ENCODE peak calls at places on chromosomes 13 and 19, in five cellular contexts. One of them, this sample, is unnamed.
A peak's percentile ranks its signal among the peaks of the same experiment; 100 is the strongest.

GRCh38 chr13:92842145-92842544 is 384.5 kb upstream of the GPC6 start:
- DNase-seq in lower lobe of right lung: no peak
- DNase-seq in CD8-positive, alpha-beta T cell: no peak
- DNase-seq in activated B cell treated with CpG ODN at 0.5 μM for 24 hours: no peak
- DNase-seq in AG09309: peak; percentile 8
- DNase-seq in this sample: no peak

GRCh38 chr19:5621311-5621944 is 1.1 kb downstream of the SAFB2 start:
- DNase-seq in lower lobe of right lung: no peak
- DNase-seq in CD8-positive, alpha-beta T cell: no peak
- DNase-seq in activated B cell treated with CpG ODN at 0.5 μM for 24 hours: no peak
- DNase-seq in AG09309: no peak
- DNase-seq in this sample: no peak

GRCh38 chr13:77896977-77897376 is 21.7 kb downstream of the EDNRB start:
- DNase-seq in lower lobe of right lung: no peak
- DNase-seq in CD8-positive, alpha-beta T cell: no peak
- DNase-seq in activated B cell treated with CpG ODN at 0.5 μM for 24 hours: no peak
- DNase-seq in AG09309: no peak
- DNase-seq in this sample: no peak

GRCh38 chr13:36778083-36778671 is 40.8 kb upstream of the RFXAP start:
- DNase-seq in lower lobe of right lung: no peak
- DNase-seq in CD8-positive, alpha-beta T cell: no peak
- DNase-seq in activated B cell treated with CpG ODN at 0.5 μM for 24 hours: no peak
- DNase-seq in AG09309: peak; percentile 23
- DNase-seq in this sample: no peak

GRCh38 chr13:48165063-48165462 is 67.9 kb upstream of the ITM2B start:
- DNase-seq in lower lobe of right lung: no peak
- DNase-seq in CD8-positive, alpha-beta T cell: no peak
- DNase-seq in activated B cell treated with CpG ODN at 0.5 μM for 24 hours: no peak
- DNase-seq in AG09309: no peak
- DNase-seq in this sample: no peak

GRCh38 chr19:55552620-55553019 is 7.3 kb upstream of the SBK3 start:
- DNase-seq in lower lobe of right lung: no peak
- DNase-seq in CD8-positive, alpha-beta T cell: no peak
- DNase-seq in activated B cell treated with CpG ODN at 0.5 μM for 24 hours: no peak
- DNase-seq in AG09309: peak; percentile 82
- DNase-seq in this sample: no peak

GRCh38 chr19:48329167-48329891 is 4.0 kb downstream of the EMP3 start:
- DNase-seq in lower lobe of right lung: no peak
- DNase-seq in CD8-positive, alpha-beta T cell: peak; percentile 49
- DNase-seq in activated B cell treated with CpG ODN at 0.5 μM for 24 hours: no peak
- DNase-seq in AG09309: no peak
- DNase-seq in this sample: no peak

GRCh38 chr13:99605417-99606321 is 104.4 kb downstream of the TM9SF2 start:
- DNase-seq in lower lobe of right lung: peak; percentile 55
- DNase-seq in CD8-positive, alpha-beta T cell: peak; percentile 54
- DNase-seq in activated B cell treated with CpG ODN at 0.5 μM for 24 hours: peak; percentile 46
- DNase-seq in AG09309: no peak
- DNase-seq in this sample: no peak

GRCh38 chr13:65719831-65720230 is 1510.3 kb downstream of the PCDH9 start:
- DNase-seq in lower lobe of right lung: no peak
- DNase-seq in CD8-positive, alpha-beta T cell: no peak
- DNase-seq in activated B cell treated with CpG ODN at 0.5 μM for 24 hours: no peak
- DNase-seq in AG09309: no peak
- DNase-seq in this sample: no peak

GRCh38 chr19:55697069-55697440 is 22.0 kb downstream of the EPN1 start:
- DNase-seq in lower lobe of right lung: no peak
- DNase-seq in CD8-positive, alpha-beta T cell: no peak
- DNase-seq in activated B cell treated with CpG ODN at 0.5 μM for 24 hours: no peak
- DNase-seq in AG09309: no peak
- DNase-seq in this sample: no peak

GRCh38 chr13:27425918-27426630 is 1.7 kb downstream of the GTF3A start:
- DNase-seq in lower lobe of right lung: peak; percentile 89
- DNase-seq in CD8-positive, alpha-beta T cell: peak; percentile 82
- DNase-seq in activated B cell treated with CpG ODN at 0.5 μM for 24 hours: peak; percentile 60
- DNase-seq in AG09309: peak; percentile 34
- DNase-seq in this sample: no peak

GRCh38 chr13:20825476-20825875 is 51.7 kb upstream of the EEF1AKMT1 start:
- DNase-seq in lower lobe of right lung: no peak
- DNase-seq in CD8-positive, alpha-beta T cell: no peak
- DNase-seq in activated B cell treated with CpG ODN at 0.5 μM for 24 hours: no peak
- DNase-seq in AG09309: no peak
- DNase-seq in this sample: no peak

GRCh38 chr19:35828694-35829301 is 16.2 kb upstream of the PRODH2 start:
- DNase-seq in lower lobe of right lung: no peak
- DNase-seq in CD8-positive, alpha-beta T cell: peak; percentile 50
- DNase-seq in activated B cell treated with CpG ODN at 0.5 μM for 24 hours: no peak
- DNase-seq in AG09309: peak; percentile 3
- DNase-seq in this sample: peak; percentile 88

GRCh38 chr13:73602295-73602694 is 531.9 kb downstream of the KLF12 start:
- DNase-seq in lower lobe of right lung: no peak
- DNase-seq in CD8-positive, alpha-beta T cell: no peak
- DNase-seq in activated B cell treated with CpG ODN at 0.5 μM for 24 hours: no peak
- DNase-seq in AG09309: no peak
- DNase-seq in this sample: no peak

GRCh38 chr19:11798391-11799296 is at the start of gene ZNF491:
- DNase-seq in lower lobe of right lung: peak; percentile 96
- DNase-seq in CD8-positive, alpha-beta T cell: peak; percentile 87
- DNase-seq in activated B cell treated with CpG ODN at 0.5 μM for 24 hours: peak; percentile 77
- DNase-seq in AG09309: peak; percentile 56
- DNase-seq in this sample: peak; percentile 88
- TF ChIP-seq CTCF in lower lobe of right lung: peak; percentile 38
- TF ChIP-seq CTCF in CD8-positive, alpha-beta T cell: peak; percentile 23
- TF ChIP-seq CTCF in activated B cell treated with CpG ODN at 0.5 μM for 24 hours: no peak
- TF ChIP-seq CTCF in AG09309: peak; percentile 22
- TF ChIP-seq CTCF in this sample: peak; percentile 30

GRCh38 chr13:38542601-38543000 is 144.3 kb upstream of the FREM2 start:
- DNase-seq in lower lobe of right lung: no peak
- DNase-seq in CD8-positive, alpha-beta T cell: no peak
- DNase-seq in activated B cell treated with CpG ODN at 0.5 μM for 24 hours: no peak
- DNase-seq in AG09309: no peak
- DNase-seq in this sample: no peak
- TF ChIP-seq CTCF in lower lobe of right lung: no peak
- TF ChIP-seq CTCF in CD8-positive, alpha-beta T cell: no peak
- TF ChIP-seq CTCF in activated B cell treated with CpG ODN at 0.5 μM for 24 hours: no peak
- TF ChIP-seq CTCF in AG09309: no peak
- TF ChIP-seq CTCF in this sample: no peak

DNA sequence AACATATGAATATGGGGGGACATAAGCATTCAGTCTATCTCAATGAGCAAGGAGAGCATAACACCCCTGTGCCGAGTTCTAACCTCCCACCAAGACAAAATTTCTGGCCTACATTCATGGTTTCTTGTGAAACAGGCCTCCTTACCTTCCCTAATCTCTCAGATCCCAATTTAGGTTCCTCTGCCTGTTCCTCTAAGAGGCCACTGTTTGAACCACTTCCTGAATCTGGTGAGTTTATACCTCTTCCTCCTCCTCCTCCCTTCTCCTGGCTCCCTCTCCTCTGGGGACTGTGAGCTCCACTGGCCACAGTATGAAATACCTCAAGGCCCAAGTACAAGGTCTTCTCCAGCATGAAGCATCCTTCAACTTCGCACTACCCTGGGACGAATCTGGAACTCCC is 8.0 kb upstream of the SIGLECL1 start:
- DNase-seq in lower lobe of right lung: no peak
- DNase-seq in CD8-positive, alpha-beta T cell: no peak
- DNase-seq in activated B cell treated with CpG ODN at 0.5 μM for 24 hours: no peak
- DNase-seq in AG09309: no peak
- DNase-seq in this sample: no peak
- TF ChIP-seq CTCF in lower lobe of right lung: no peak
- TF ChIP-seq CTCF in CD8-positive, alpha-beta T cell: no peak
- TF ChIP-seq CTCF in activated B cell treated with CpG ODN at 0.5 μM for 24 hours: no peak
- TF ChIP-seq CTCF in AG09309: no peak
- TF ChIP-seq CTCF in this sample: no peak

GRCh38 chr19:1239796-1240737 is 1.5 kb upstream of the ATP5F1D start:
- DNase-seq in lower lobe of right lung: peak; percentile 89
- DNase-seq in CD8-positive, alpha-beta T cell: peak; percentile 85
- DNase-seq in activated B cell treated with CpG ODN at 0.5 μM for 24 hours: peak; percentile 93
- DNase-seq in AG09309: no peak
- DNase-seq in this sample: peak; percentile 96
- TF ChIP-seq CTCF in lower lobe of right lung: peak; percentile 91
- TF ChIP-seq CTCF in CD8-positive, alpha-beta T cell: peak; percentile 93
- TF ChIP-seq CTCF in activated B cell treated with CpG ODN at 0.5 μM for 24 hours: no peak
- TF ChIP-seq CTCF in AG09309: peak; percentile 53
- TF ChIP-seq CTCF in this sample: peak; percentile 88

GRCh38 chr13:57128909-57129308 is 11.8 kb upstream of the PRR20A start:
- DNase-seq in lower lobe of right lung: no peak
- DNase-seq in CD8-positive, alpha-beta T cell: no peak
- DNase-seq in activated B cell treated with CpG ODN at 0.5 μM for 24 hours: no peak
- DNase-seq in AG09309: no peak
- DNase-seq in this sample: no peak
- TF ChIP-seq CTCF in lower lobe of right lung: no peak
- TF ChIP-seq CTCF in CD8-positive, alpha-beta T cell: no peak
- TF ChIP-seq CTCF in activated B cell treated with CpG ODN at 0.5 μM for 24 hours: no peak
- TF ChIP-seq CTCF in AG09309: no peak
- TF ChIP-seq CTCF in this sample: no peak

GRCh38 chr13:91369432-91369831 is 21.9 kb downstream of the MIR17HG start:
- DNase-seq in lower lobe of right lung: no peak
- DNase-seq in CD8-positive, alpha-beta T cell: no peak
- DNase-seq in activated B cell treated with CpG ODN at 0.5 μM for 24 hours: no peak
- DNase-seq in AG09309: no peak
- DNase-seq in this sample: no peak

GRCh38 chr13:91372813-91373420 is 25.4 kb downstream of the MIR17HG start:
- DNase-seq in lower lobe of right lung: no peak
- DNase-seq in CD8-positive, alpha-beta T cell: no peak
- DNase-seq in activated B cell treated with CpG ODN at 0.5 μM for 24 hours: no peak
- DNase-seq in AG09309: no peak
- DNase-seq in this sample: no peak

GRCh38 chr13:91375119-91375729 is 23.2 kb upstream of the GPC5 start:
- DNase-seq in lower lobe of right lung: no peak
- DNase-seq in CD8-positive, alpha-beta T cell: no peak
- DNase-seq in activated B cell treated with CpG ODN at 0.5 μM for 24 hours: no peak
- DNase-seq in AG09309: no peak
- DNase-seq in this sample: no peak
- TF ChIP-seq CTCF in lower lobe of right lung: peak; percentile 54
- TF ChIP-seq CTCF in CD8-positive, alpha-beta T cell: peak; percentile 36
- TF ChIP-seq CTCF in activated B cell treated with CpG ODN at 0.5 μM for 24 hours: peak; percentile 41
- TF ChIP-seq CTCF in AG09309: peak; percentile 47
- TF ChIP-seq CTCF in this sample: no peak

DNA sequence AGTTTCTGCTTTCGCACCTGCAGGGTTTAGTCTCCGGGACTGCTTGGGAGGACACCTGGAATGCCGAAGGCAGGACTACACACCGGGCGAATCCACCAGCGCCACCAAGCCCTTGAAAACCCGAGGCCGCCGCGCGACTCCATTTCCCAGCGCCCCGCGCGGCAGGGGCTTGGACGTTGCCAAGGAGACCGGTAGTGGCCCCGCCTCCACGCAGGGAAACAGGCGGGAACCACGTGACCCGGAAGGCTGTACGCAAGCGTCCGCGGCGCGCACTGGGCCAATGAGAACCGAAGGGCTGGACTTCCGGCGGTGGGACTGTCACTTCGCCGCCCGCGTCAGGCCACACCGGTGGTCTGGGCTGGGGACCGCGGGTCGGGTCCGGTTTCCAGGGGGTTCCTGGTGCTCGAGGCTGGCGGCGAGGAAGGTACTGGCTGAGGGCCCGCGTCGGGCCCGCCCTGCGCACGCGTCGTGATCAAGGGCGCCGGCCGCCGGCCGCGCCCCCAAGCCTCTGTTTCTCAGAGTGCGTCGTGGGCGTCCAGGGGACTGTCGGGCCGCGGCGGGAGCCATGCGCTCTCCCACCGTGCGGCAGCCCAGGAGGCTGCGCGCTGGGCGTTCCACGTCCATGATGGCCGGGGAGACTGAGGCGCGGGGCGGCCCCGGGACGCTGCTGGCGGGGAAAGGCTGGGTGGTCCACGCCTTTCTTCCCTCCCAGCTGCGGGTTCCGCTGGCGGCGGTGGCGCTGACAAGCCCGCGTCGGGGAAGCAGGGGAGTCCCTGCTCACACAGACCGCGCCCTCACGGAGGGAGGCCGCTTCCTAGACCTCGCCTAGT is at the start of gene ZNF324:
- DNase-seq in lower lobe of right lung: peak; percentile 99
- DNase-seq in CD8-positive, alpha-beta T cell: peak; percentile 99
- DNase-seq in activated B cell treated with CpG ODN at 0.5 μM for 24 hours: peak; percentile 95
- DNase-seq in AG09309: peak; percentile 69
- DNase-seq in this sample: peak; percentile 98
- TF ChIP-seq CTCF in lower lobe of right lung: peak; percentile 7
- TF ChIP-seq CTCF in CD8-positive, alpha-beta T cell: no peak
- TF ChIP-seq CTCF in activated B cell treated with CpG ODN at 0.5 μM for 24 hours: no peak
- TF ChIP-seq CTCF in AG09309: no peak
- TF ChIP-seq CTCF in this sample: no peak

DNA sequence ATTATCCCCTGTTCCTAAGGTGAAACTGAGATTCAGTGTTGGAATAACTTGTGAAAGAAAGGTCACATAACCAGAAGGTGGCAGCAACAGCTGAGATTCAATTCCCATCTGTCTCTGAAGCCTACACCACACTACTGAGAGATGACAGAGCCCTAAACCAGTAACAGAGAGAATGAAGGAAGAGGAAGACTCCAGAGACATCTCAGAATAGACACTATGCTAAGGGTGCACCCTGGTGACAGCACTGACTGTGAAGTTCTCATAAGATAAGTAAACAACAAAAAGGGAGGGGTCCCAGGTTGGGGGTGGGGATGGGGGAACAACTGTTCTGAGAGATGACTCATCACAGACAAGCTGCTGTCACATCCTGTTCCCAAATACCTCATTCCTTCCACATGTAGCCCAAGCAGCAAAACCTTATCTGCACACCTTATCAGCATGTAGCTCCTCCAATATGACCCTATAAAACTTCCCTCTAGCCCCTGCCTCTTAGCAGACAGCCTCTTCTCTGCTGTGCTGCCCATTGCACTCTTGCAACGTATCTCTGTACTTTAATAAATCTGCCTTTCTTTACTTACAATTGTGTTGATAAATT is 46.5 kb downstream of the UTP14C start:
- DNase-seq in lower lobe of right lung: no peak
- DNase-seq in CD8-positive, alpha-beta T cell: no peak
- DNase-seq in activated B cell treated with CpG ODN at 0.5 μM for 24 hours: no peak
- DNase-seq in AG09309: peak; percentile 11
- DNase-seq in this sample: no peak
- TF ChIP-seq CTCF in lower lobe of right lung: no peak
- TF ChIP-seq CTCF in CD8-positive, alpha-beta T cell: no peak
- TF ChIP-seq CTCF in activated B cell treated with CpG ODN at 0.5 μM for 24 hours: no peak
- TF ChIP-seq CTCF in AG09309: peak; percentile 35
- TF ChIP-seq CTCF in this sample: no peak

GRCh38 chr19:32154418-32154817 is 191.0 kb upstream of the ZNF507 start:
- DNase-seq in lower lobe of right lung: no peak
- DNase-seq in CD8-positive, alpha-beta T cell: no peak
- DNase-seq in activated B cell treated with CpG ODN at 0.5 μM for 24 hours: no peak
- DNase-seq in AG09309: no peak
- DNase-seq in this sample: no peak
- TF ChIP-seq CTCF in lower lobe of right lung: no peak
- TF ChIP-seq CTCF in CD8-positive, alpha-beta T cell: no peak
- TF ChIP-seq CTCF in activated B cell treated with CpG ODN at 0.5 μM for 24 hours: no peak
- TF ChIP-seq CTCF in AG09309: no peak
- TF ChIP-seq CTCF in this sample: no peak

GRCh38 chr19:34321735-34322134 is 43.3 kb upstream of the GPI start:
- DNase-seq in lower lobe of right lung: no peak
- DNase-seq in CD8-positive, alpha-beta T cell: no peak
- DNase-seq in activated B cell treated with CpG ODN at 0.5 μM for 24 hours: no peak
- DNase-seq in AG09309: no peak
- DNase-seq in this sample: no peak
- TF ChIP-seq CTCF in lower lobe of right lung: no peak
- TF ChIP-seq CTCF in CD8-positive, alpha-beta T cell: no peak
- TF ChIP-seq CTCF in activated B cell treated with CpG ODN at 0.5 μM for 24 hours: no peak
- TF ChIP-seq CTCF in AG09309: no peak
- TF ChIP-seq CTCF in this sample: no peak